ENCODE peak calls at places on chromosomes 13 and 19, in ten cellular contexts. Y, J, W, C, H, V, R, F, K and D are unnamed samples.

GRCh38 chr19:9313756-9314155 is 4.1 kb upstream of the ZNF699 start:
- DNase-seq in Y (no peak), J (no peak), W (no peak), C (no peak), H (no peak), V (no peak), R (no peak), F (no peak), K (no peak), D (no peak)

GRCh38 chr19:38538793-38539528 is 78.8 kb downstream of the MAP4K1 start:
- DNase-seq in Y (no peak), J (no peak), W (no peak), C (no peak), H (no peak), V (no peak), R (no peak), F (no peak), K (no peak), D (no peak)

GRCh38 chr13:39226359-39226758 is 188.1 kb downstream of the NHLRC3 start:
- DNase-seq in Y (no peak), J (no peak), W (no peak), C (peak), H (no peak), V (no peak), R (no peak), F (no peak), K (no peak), D (no peak)

GRCh38 chr19:43847884-43848283 is 20.8 kb downstream of the ZNF283 start:
- DNase-seq in Y (no peak), J (no peak), W (no peak), C (no peak), H (no peak), V (no peak), R (no peak), F (no peak), K (no peak), D (no peak)

GRCh38 chr13:36736119-36736726 is 62.4 kb downstream of the SERTM1 start:
- DNase-seq in Y (peak), J (peak), W (peak), C (no peak), H (peak), V (peak), R (no peak), F (no peak), K (peak), D (no peak)

GRCh38 chr19:18895828-18896341 is at the start of gene CERS1:
- DNase-seq in Y (no peak), J (no peak), W (peak), C (no peak), H (no peak), V (no peak), R (no peak), F (no peak), K (no peak), D (no peak)

GRCh38 chr19:47176071-47176626 is 45.5 kb downstream of the SAE1 start:
- DNase-seq in Y (no peak), J (no peak), W (no peak), C (no peak), H (no peak), V (peak), R (no peak), F (no peak), K (peak), D (no peak)

GRCh38 chr13:101785858-101786257 is 333.4 kb downstream of the ITGBL1 start:
- DNase-seq in Y (no peak), J (no peak), W (peak), C (peak), H (no peak), V (peak), R (no peak), F (no peak), K (no peak), D (peak)

GRCh38 chr13:98885605-98886004 is 92.3 kb downstream of the DOCK9 start:
- DNase-seq in Y (no peak), J (no peak), W (no peak), C (no peak), H (no peak), V (no peak), R (no peak), F (no peak), K (no peak), D (no peak)

GRCh38 chr19:39183100-39183499 is 13.7 kb upstream of the NCCRP1 start:
- DNase-seq in Y (no peak), J (no peak), W (no peak), C (no peak), H (no peak), V (no peak), R (no peak), F (no peak), K (no peak), D (no peak)

GRCh38 chr13:27607125-27607524 is 13.2 kb downstream of the LNX2 start:
- DNase-seq in Y (no peak), J (no peak), W (no peak), C (no peak), H (no peak), V (peak), R (no peak), F (no peak), K (peak), D (no peak)

GRCh38 chr13:101309014-101309619 is 107.2 kb downstream of the NALCN start:
- DNase-seq in Y (no peak), J (no peak), W (no peak), C (no peak), H (no peak), V (peak), R (no peak), F (no peak), K (no peak), D (no peak)

GRCh38 chr19:38915329-38916321 is 3.6 kb upstream of the CCER2 start:
- DNase-seq in Y (no peak), J (no peak), W (no peak), C (no peak), H (no peak), V (no peak), R (peak), F (no peak), K (no peak), D (no peak)

GRCh38 chr13:79525458-79525857 is 44.5 kb downstream of the NDFIP2 start:
- DNase-seq in Y (no peak), J (no peak), W (no peak), C (no peak), H (no peak), V (peak), R (no peak), F (no peak), K (no peak), D (no peak)

GRCh38 chr19:15680923-15681322 is 8.0 kb downstream of the CYP4F12 start:
- DNase-seq in Y (no peak), J (no peak), W (no peak), C (no peak), H (no peak), V (no peak), R (no peak), F (no peak), K (no peak), D (peak)

GRCh38 chr13:102608944-102609343 is 12.2 kb downstream of the TPP2 start:
- DNase-seq in Y (no peak), J (no peak), W (no peak), C (no peak), H (no peak), V (no peak), R (no peak), F (no peak), K (no peak), D (no peak)

GRCh38 chr19:51456541-51457290 is 1.5 kb downstream of the SIGLEC8 start:
- DNase-seq in Y (no peak), J (no peak), W (no peak), C (no peak), H (no peak), V (no peak), R (no peak), F (no peak), K (no peak), D (no peak)

GRCh38 chr19:52398091-52398461 is 427 bp downstream of the ZNF528 start:
- DNase-seq in Y (no peak), J (peak), W (peak), C (no peak), H (no peak), V (peak), R (no peak), F (no peak), K (no peak), D (no peak)

GRCh38 chr19:30240904-30241695 is 131.1 kb upstream of the ZNF536 start:
- DNase-seq in Y (no peak), J (no peak), W (no peak), C (no peak), H (no peak), V (no peak), R (no peak), F (no peak), K (no peak), D (no peak)

GRCh38 chr13:80235559-80236296 is 105.2 kb downstream of the SPRY2 start:
- DNase-seq in Y (no peak), J (no peak), W (no peak), C (no peak), H (no peak), V (peak), R (no peak), F (no peak), K (no peak), D (no peak)

GRCh38 chr19:48918801-48919247 is 14.7 kb upstream of the DHDH start:
- DNase-seq in Y (no peak), J (no peak), W (peak), C (no peak), H (no peak), V (no peak), R (peak), F (no peak), K (no peak), D (no peak)

GRCh38 chr19:48921721-48922500 is 11.6 kb upstream of the DHDH start:
- DNase-seq in Y (no peak), J (no peak), W (no peak), C (no peak), H (no peak), V (no peak), R (no peak), F (no peak), K (no peak), D (no peak)

GRCh38 chr19:48915757-48916156 is 15.6 kb downstream of the NUCB1 start:
- DNase-seq in Y (no peak), J (no peak), W (no peak), C (no peak), H (no peak), V (no peak), R (no peak), F (no peak), K (no peak), D (no peak)

GRCh38 chr19:48920949-48921348 is 12.6 kb upstream of the DHDH start:
- DNase-seq in Y (no peak), J (no peak), W (no peak), C (no peak), H (no peak), V (no peak), R (no peak), F (no peak), K (no peak), D (no peak)

GRCh38 chr19:48918071-48918470 is 15.4 kb upstream of the DHDH start:
- DNase-seq in Y (no peak), J (no peak), W (no peak), C (no peak), H (peak), V (no peak), R (no peak), F (no peak), K (no peak), D (no peak)
- H3K27ac ChIP-seq in Y (no peak), J (no peak), W (no peak), C (no peak), H (no peak), V (no peak), R (no peak), F (no peak), K (no peak), D (no peak)

GRCh38 chr19:2973229-2973628 is 4.1 kb upstream of the TLE6 start:
- DNase-seq in Y (no peak), J (no peak), W (no peak), C (peak), H (no peak), V (no peak), R (no peak), F (no peak), K (no peak), D (no peak)

GRCh38 chr19:2977001-2977685 is at the start of gene TLE6:
- DNase-seq in Y (peak), J (peak), W (peak), C (peak), H (peak), V (peak), R (peak), F (peak), K (peak), D (peak)

GRCh38 chr19:2976609-2977000 is 759 bp upstream of the TLE6 start:
- DNase-seq in Y (no peak), J (no peak), W (no peak), C (no peak), H (no peak), V (no peak), R (no peak), F (no peak), K (no peak), D (no peak)

GRCh38 chr19:2977686-2978466 is 512 bp downstream of the TLE6 start:
- DNase-seq in Y (no peak), J (no peak), W (peak), C (no peak), H (no peak), V (no peak), R (no peak), F (no peak), K (no peak), D (no peak)

DNA sequence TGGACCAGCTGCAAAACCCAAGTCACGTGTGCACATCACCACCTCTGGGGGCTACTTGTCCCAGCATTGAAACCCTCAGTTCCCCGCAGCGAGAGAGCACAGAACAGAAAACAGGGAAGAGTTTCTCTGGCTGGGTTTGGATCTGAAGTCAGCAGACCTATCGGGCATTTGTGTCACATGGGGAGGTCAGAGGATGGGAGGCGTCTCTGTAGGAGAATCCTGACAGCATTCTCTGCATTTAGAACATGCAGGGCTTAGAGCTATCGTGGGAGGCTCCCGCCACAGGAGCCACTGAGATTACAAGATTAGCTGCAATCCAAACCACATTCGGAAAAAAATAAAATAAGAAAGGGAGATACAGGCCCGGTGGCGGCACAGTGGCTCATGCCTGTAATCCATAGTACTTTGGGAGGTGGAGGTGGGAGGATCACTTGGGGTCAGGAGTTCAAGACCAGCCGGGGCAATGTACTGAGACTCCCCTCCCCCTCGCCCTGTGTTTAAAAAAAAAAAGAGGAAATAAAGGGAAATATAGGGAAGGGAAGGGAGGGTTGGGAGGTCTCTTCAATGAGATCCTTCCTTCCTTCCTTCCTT is 2.9 kb upstream of the TLE6 start:
- DNase-seq in Y (no peak), J (peak), W (no peak), C (peak), H (no peak), V (peak), R (no peak), F (no peak), K (no peak), D (no peak)
- H3K27ac ChIP-seq in Y (no peak), J (no peak), W (no peak), C (peak), H (peak), V (no peak), R (no peak), F (no peak), K (no peak), D (peak)

GRCh38 chr13:28678809-28679208 is 19.9 kb downstream of the POMP start:
- DNase-seq in Y (no peak), J (no peak), W (no peak), C (no peak), H (no peak), V (no peak), R (no peak), F (no peak), K (no peak), D (no peak)
- H3K27ac ChIP-seq in Y (no peak), J (no peak), W (no peak), C (no peak), H (no peak), V (no peak), R (no peak), F (no peak), K (no peak), D (no peak)

GRCh38 chr13:30619731-30620130 is 2.0 kb downstream of the USPL1 start:
- DNase-seq in Y (no peak), J (no peak), W (no peak), C (no peak), H (no peak), V (no peak), R (no peak), F (no peak), K (no peak), D (peak)
- H3K27ac ChIP-seq in Y (no peak), J (no peak), W (no peak), C (no peak), H (no peak), V (no peak), R (no peak), F (no peak), K (no peak), D (peak)

GRCh38 chr13:41554180-41554579 is 96.8 kb downstream of the RGCC start:
- DNase-seq in Y (no peak), J (no peak), W (no peak), C (no peak), H (no peak), V (no peak), R (no peak), F (no peak), K (no peak), D (no peak)
- H3K27ac ChIP-seq in Y (no peak), J (no peak), W (no peak), C (no peak), H (no peak), V (no peak), R (no peak), F (no peak), K (no peak), D (no peak)

GRCh38 chr13:24497742-24498141 is 14.8 kb downstream of the PARP4 start:
- DNase-seq in Y (no peak), J (no peak), W (no peak), C (no peak), H (no peak), V (no peak), R (no peak), F (no peak), K (no peak), D (no peak)

GRCh38 chr13:24505256-24505655 is 7.3 kb downstream of the PARP4 start:
- DNase-seq in Y (no peak), J (no peak), W (no peak), C (no peak), H (no peak), V (peak), R (no peak), F (no peak), K (no peak), D (no peak)

GRCh38 chr13:24502567-24503375 is 9.8 kb downstream of the PARP4 start:
- DNase-seq in Y (no peak), J (no peak), W (peak), C (peak), H (no peak), V (peak), R (no peak), F (no peak), K (no peak), D (no peak)

GRCh38 chr13:24503376-24503690 is 9.2 kb downstream of the PARP4 start:
- DNase-seq in Y (no peak), J (no peak), W (no peak), C (no peak), H (no peak), V (no peak), R (no peak), F (no peak), K (no peak), D (no peak)

DNA sequence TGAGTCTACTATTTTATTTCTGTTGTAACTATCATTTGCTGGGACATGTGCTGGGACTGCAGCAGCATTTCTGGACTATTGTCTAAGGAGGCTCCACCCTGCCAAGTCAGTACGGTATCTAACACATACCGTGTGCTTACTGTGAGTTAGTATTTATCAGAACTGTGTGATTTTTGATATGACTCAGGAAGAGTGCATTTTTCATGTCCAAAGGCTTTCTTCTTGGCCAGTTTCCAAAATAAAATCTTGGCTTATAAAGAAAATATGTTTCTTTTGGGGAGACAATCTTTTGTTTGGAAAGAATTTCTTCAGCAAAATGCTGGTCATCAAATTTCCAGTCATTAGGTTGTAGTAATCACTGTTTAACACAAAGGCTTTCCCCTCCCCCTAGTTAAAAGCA is 11.6 kb downstream of the PARP4 start:
- DNase-seq in Y (no peak), J (no peak), W (no peak), C (no peak), H (no peak), V (peak), R (no peak), F (no peak), K (no peak), D (no peak)
- H3K27ac ChIP-seq in Y (no peak), J (no peak), W (no peak), C (no peak), H (no peak), V (peak), R (no peak), F (no peak), K (no peak), D (no peak)

DNA sequence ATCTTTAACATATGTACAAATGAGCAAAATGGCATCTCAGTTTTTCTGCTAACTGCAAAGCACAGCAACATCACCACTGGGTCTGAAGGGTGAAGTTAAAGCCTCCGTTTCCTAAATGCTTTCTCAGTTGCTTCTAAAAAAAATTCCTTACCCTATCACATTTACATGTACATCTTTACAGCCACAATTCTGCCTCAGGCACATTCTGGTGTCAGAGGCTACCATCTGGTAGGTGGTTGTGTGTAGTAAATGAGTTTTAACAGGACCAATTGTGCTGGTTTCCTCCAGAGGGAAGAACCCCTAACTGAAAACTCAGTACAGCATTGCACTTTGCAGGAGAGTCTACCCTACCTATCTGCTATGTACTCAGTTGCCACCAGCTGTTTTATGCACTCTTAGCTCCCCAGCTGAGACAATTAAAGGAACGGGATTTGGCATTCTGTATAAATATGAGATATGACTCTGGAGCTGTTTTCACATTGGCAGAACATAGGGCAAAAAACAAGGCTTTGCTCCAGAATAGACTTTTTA is 1576.5 kb downstream of the PCDH9 start:
- DNase-seq in Y (no peak), J (no peak), W (no peak), C (no peak), H (no peak), V (no peak), R (no peak), F (no peak), K (no peak), D (no peak)
- H3K27ac ChIP-seq in Y (no peak), J (no peak), W (no peak), C (no peak), H (no peak), V (no peak), R (no peak), F (no peak), K (no peak), D (no peak)

GRCh38 chr19:13208964-13209796 is 59.0 kb downstream of the IER2 start:
- DNase-seq in Y (no peak), J (no peak), W (peak), C (no peak), H (peak), V (no peak), R (no peak), F (no peak), K (no peak), D (no peak)

GRCh38 chr19:13210941-13211340 is 60.7 kb downstream of the IER2 start:
- DNase-seq in Y (no peak), J (no peak), W (peak), C (no peak), H (no peak), V (no peak), R (no peak), F (no peak), K (no peak), D (no peak)

GRCh38 chr19:13211426-13212308 is 61.5 kb downstream of the IER2 start:
- DNase-seq in Y (no peak), J (no peak), W (peak), C (no peak), H (no peak), V (no peak), R (no peak), F (no peak), K (no peak), D (no peak)

GRCh38 chr19:13208131-13208963 is 58.1 kb downstream of the IER2 start:
- DNase-seq in Y (peak), J (peak), W (peak), C (peak), H (peak), V (peak), R (peak), F (no peak), K (peak), D (no peak)

GRCh38 chr19:13209797-13210775 is 59.9 kb downstream of the IER2 start:
- DNase-seq in Y (no peak), J (no peak), W (no peak), C (no peak), H (no peak), V (no peak), R (no peak), F (no peak), K (no peak), D (no peak)
- H3K27ac ChIP-seq in Y (no peak), J (no peak), W (peak), C (no peak), H (no peak), V (no peak), R (no peak), F (no peak), K (no peak), D (no peak)

DNA sequence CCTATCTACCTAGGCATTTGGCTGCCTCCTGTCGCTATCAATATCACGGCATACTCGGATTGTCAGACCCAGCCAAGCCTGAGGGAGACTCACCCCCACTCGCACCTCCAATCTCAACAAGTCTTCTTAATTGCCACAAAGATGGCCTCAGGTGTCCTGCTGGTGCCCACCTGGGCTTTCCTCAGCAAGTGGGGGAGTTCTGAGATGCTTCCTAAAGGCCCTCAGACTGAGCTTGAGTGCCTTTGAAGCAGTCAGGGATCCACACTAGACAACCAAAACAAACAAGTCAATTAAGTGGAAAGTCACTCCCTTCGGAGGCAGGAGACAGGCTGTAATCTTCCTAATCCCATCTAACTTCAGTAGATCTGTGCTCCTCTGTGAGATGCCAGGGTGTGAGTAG is 68.4 kb upstream of the SERP2 start:
- DNase-seq in Y (no peak), J (no peak), W (peak), C (no peak), H (no peak), V (no peak), R (no peak), F (no peak), K (no peak), D (no peak)
- H3K27ac ChIP-seq in Y (no peak), J (no peak), W (peak), C (peak), H (peak), V (no peak), R (peak), F (peak), K (no peak), D (no peak)